ENCODE peak calls at places on chromosomes 5 and 9, in nine cellular contexts. O is lower leg skin; Y is AG08396; Z is activated naive CD4-positive, alpha-beta T cell; B is choroid plexus epithelial cell; E is T-helper 2 cell; J is GM12891; P is Ammon's horn; W is EH. K is an unnamed sample.

GRCh38 chr9:72315510-72316287 is 49.3 kb downstream of the ZFAND5 start:
- DNase-seq in O (no peak), Y (peak), Z (no peak), B (peak), E (no peak), J (no peak), P (peak), W (peak), K (no peak)

GRCh38 chr5:174910245-174910737 is 185.9 kb downstream of the MSX2 start:
- DNase-seq in O (peak), Y (peak), Z (peak), B (peak), E (peak), J (peak), P (peak), W (peak), K (peak)

GRCh38 chr5:141637693-141638419 is 1.1 kb downstream of the RELL2 start:
- DNase-seq in O (peak), Y (peak), Z (peak), B (peak), E (peak), J (peak), P (peak), W (peak), K (no peak)

GRCh38 chr5:144585716-144586115 is 415.0 kb downstream of the KCTD16 start:
- DNase-seq in O (no peak), Y (no peak), Z (no peak), B (no peak), E (no peak), J (no peak), P (no peak), W (no peak), K (no peak)

GRCh38 chr5:54713923-54714581 is 196.5 kb downstream of the SNX18 start:
- DNase-seq in O (no peak), Y (no peak), Z (no peak), B (peak), E (no peak), J (no peak), P (no peak), W (peak), K (no peak)

GRCh38 chr9:70601000-70601929 is 186.8 kb upstream of the KLF9 start:
- DNase-seq in O (peak), Y (peak), Z (no peak), B (peak), E (no peak), J (no peak), P (peak), W (peak), K (peak)

GRCh38 chr9:110257097-110257955 is 1.0 kb upstream of the TXN start:
- DNase-seq in O (no peak), Y (no peak), Z (no peak), B (peak), E (no peak), J (no peak), P (peak), W (peak), K (no peak)

GRCh38 chr5:142872795-142873194 is 102.6 kb downstream of the ARHGAP26 start:
- DNase-seq in O (no peak), Y (no peak), Z (no peak), B (peak), E (no peak), J (no peak), P (no peak), W (peak), K (no peak)

GRCh38 chr5:170836226-170836625 is 25.6 kb upstream of the RANBP17 start:
- DNase-seq in O (no peak), Y (no peak), Z (no peak), B (no peak), E (no peak), J (no peak), P (no peak), W (no peak), K (no peak)

GRCh38 chr9:136143215-136144001 is 24.7 kb upstream of the TMEM250 start:
- DNase-seq in O (no peak), Y (no peak), Z (no peak), B (peak), E (no peak), J (no peak), P (no peak), W (peak), K (no peak)

GRCh38 chr5:20556364-20556763 is 568.4 kb upstream of the CDH18 start:
- DNase-seq in O (no peak), Y (no peak), Z (no peak), B (peak), E (no peak), J (no peak), P (no peak), W (no peak), K (no peak)

GRCh38 chr5:170363671-170364070 is 25.5 kb downstream of the KCNMB1 start:
- DNase-seq in O (no peak), Y (no peak), Z (no peak), B (no peak), E (no peak), J (no peak), P (peak), W (no peak), K (no peak)

GRCh38 chr5:138676556-138677193 is 76.5 kb upstream of the CTNNA1 start:
- DNase-seq in O (peak), Y (no peak), Z (no peak), B (no peak), E (no peak), J (no peak), P (no peak), W (no peak), K (no peak)

GRCh38 chr5:143428738-143429420 is 25.4 kb upstream of the NR3C1 start:
- DNase-seq in O (no peak), Y (no peak), Z (no peak), B (no peak), E (no peak), J (no peak), P (no peak), W (no peak), K (no peak)

GRCh38 chr9:135644631-135645218 is 5.4 kb upstream of the GLT6D1 start:
- DNase-seq in O (peak), Y (no peak), Z (no peak), B (no peak), E (no peak), J (no peak), P (no peak), W (no peak), K (peak)

GRCh38 chr5:75848077-75848476 is 130.8 kb upstream of the POC5 start:
- DNase-seq in O (no peak), Y (no peak), Z (no peak), B (no peak), E (no peak), J (no peak), P (no peak), W (no peak), K (no peak)

GRCh38 chr9:82466616-82467251 is 478.2 kb downstream of the SPATA31D1 start:
- DNase-seq in O (no peak), Y (peak), Z (no peak), B (peak), E (no peak), J (no peak), P (peak), W (peak), K (no peak)

GRCh38 chr5:115428676-115429075 is 115.9 kb downstream of the FEM1C start:
- DNase-seq in O (no peak), Y (no peak), Z (no peak), B (no peak), E (no peak), J (no peak), P (no peak), W (no peak), K (no peak)

GRCh38 chr9:134872482-134873231 is 8.0 kb upstream of the FCN2 start:
- DNase-seq in O (no peak), Y (no peak), Z (no peak), B (no peak), E (no peak), J (no peak), P (no peak), W (no peak), K (peak)

GRCh38 chr5:92543246-92543645 is 1037.8 kb downstream of the NR2F1-AS1 start:
- DNase-seq in O (no peak), Y (no peak), Z (no peak), B (peak), E (no peak), J (no peak), P (no peak), W (peak), K (no peak)

GRCh38 chr9:84154320-84154719 is 173.7 kb downstream of the RMI1 start:
- DNase-seq in O (no peak), Y (no peak), Z (no peak), B (peak), E (no peak), J (no peak), P (no peak), W (peak), K (no peak)

GRCh38 chr9:88652876-88653275 is 117.9 kb downstream of the NXNL2 start:
- DNase-seq in O (no peak), Y (no peak), Z (no peak), B (peak), E (no peak), J (no peak), P (no peak), W (peak), K (no peak)

GRCh38 chr9:76365028-76365427 is 29.2 kb downstream of the RFK start:
- DNase-seq in O (no peak), Y (peak), Z (no peak), B (peak), E (no peak), J (no peak), P (no peak), W (peak), K (no peak)